ENCODE peak calls at places on chromosomes 16 and 17, in eight cellular contexts. One of them, this sample, is unnamed.
A peak's percentile ranks its signal among the peaks of the same experiment; 100 is the strongest.

GRCh38 chr16:88469615-88470395 is 16.7 kb downstream of the ZFPM1 start:
- DNase-seq in mucosa of descending colon: no peak
- DNase-seq in aorta: no peak
- DNase-seq in endothelial cell: no peak
- DNase-seq in dorsolateral prefrontal cortex: no peak
- DNase-seq in left ventricle myocardium superior: no peak
- DNase-seq in activated T-cell treated with anti-CD3 and anti-CD28 coated beads, Interleukin-2, amount 50 U/mL, for 72 hours: peak; percentile 27
- DNase-seq in progenitor cell of endocrine pancreas: no peak
- DNase-seq in this sample: no peak

GRCh38 chr17:64777413-64778101 is 115.5 kb upstream of the SMURF2 start:
- DNase-seq in dorsolateral prefrontal cortex: peak; percentile 43
- DNase-seq in progenitor cell of endocrine pancreas: no peak
- DNase-seq in aorta: no peak
- DNase-seq in left ventricle myocardium superior: peak; percentile 70
- DNase-seq in endothelial cell: no peak
- DNase-seq in mucosa of descending colon: peak; percentile 71
- DNase-seq in activated T-cell treated with anti-CD3 and anti-CD28 coated beads, Interleukin-2, amount 50 U/mL, for 72 hours: no peak
- DNase-seq in this sample: no peak

GRCh38 chr16:81259916-81260315 is 21.4 kb downstream of the BCO1 start:
- DNase-seq in left ventricle myocardium superior: no peak
- DNase-seq in mucosa of descending colon: no peak
- DNase-seq in endothelial cell: no peak
- DNase-seq in aorta: no peak
- DNase-seq in activated T-cell treated with anti-CD3 and anti-CD28 coated beads, Interleukin-2, amount 50 U/mL, for 72 hours: no peak
- DNase-seq in progenitor cell of endocrine pancreas: no peak
- DNase-seq in dorsolateral prefrontal cortex: no peak
- DNase-seq in this sample: no peak

GRCh38 chr16:5581963-5582362 is 484.4 kb upstream of the EEF2KMT start:
- DNase-seq in aorta: peak; percentile 48
- DNase-seq in dorsolateral prefrontal cortex: no peak
- DNase-seq in endothelial cell: no peak
- DNase-seq in activated T-cell treated with anti-CD3 and anti-CD28 coated beads, Interleukin-2, amount 50 U/mL, for 72 hours: no peak
- DNase-seq in progenitor cell of endocrine pancreas: no peak
- DNase-seq in mucosa of descending colon: no peak
- DNase-seq in left ventricle myocardium superior: no peak
- DNase-seq in this sample: no peak

GRCh38 chr17:78130439-78131101 is at the start of gene TMC8:
- DNase-seq in endothelial cell: no peak
- DNase-seq in activated T-cell treated with anti-CD3 and anti-CD28 coated beads, Interleukin-2, amount 50 U/mL, for 72 hours: peak; percentile 77
- DNase-seq in dorsolateral prefrontal cortex: no peak
- DNase-seq in mucosa of descending colon: peak; percentile 81
- DNase-seq in left ventricle myocardium superior: peak; percentile 53
- DNase-seq in aorta: no peak
- DNase-seq in progenitor cell of endocrine pancreas: no peak
- DNase-seq in this sample: no peak

GRCh38 chr17:50645748-50646682 is 11.3 kb downstream of the ABCC3 start:
- DNase-seq in progenitor cell of endocrine pancreas: no peak
- DNase-seq in activated T-cell treated with anti-CD3 and anti-CD28 coated beads, Interleukin-2, amount 50 U/mL, for 72 hours: no peak
- DNase-seq in aorta: peak; percentile 12
- DNase-seq in endothelial cell: no peak
- DNase-seq in mucosa of descending colon: peak; percentile 27
- DNase-seq in dorsolateral prefrontal cortex: no peak
- DNase-seq in left ventricle myocardium superior: peak; percentile 0
- DNase-seq in this sample: no peak

GRCh38 chr17:11331790-11332526 is 90.9 kb downstream of the SHISA6 start:
- DNase-seq in activated T-cell treated with anti-CD3 and anti-CD28 coated beads, Interleukin-2, amount 50 U/mL, for 72 hours: no peak
- DNase-seq in left ventricle myocardium superior: no peak
- DNase-seq in progenitor cell of endocrine pancreas: no peak
- DNase-seq in aorta: no peak
- DNase-seq in endothelial cell: no peak
- DNase-seq in mucosa of descending colon: no peak
- DNase-seq in dorsolateral prefrontal cortex: no peak
- DNase-seq in this sample: no peak

GRCh38 chr17:55496094-55496881 is 15.0 kb downstream of the SMIM36 start:
- DNase-seq in mucosa of descending colon: no peak
- DNase-seq in aorta: no peak
- DNase-seq in activated T-cell treated with anti-CD3 and anti-CD28 coated beads, Interleukin-2, amount 50 U/mL, for 72 hours: no peak
- DNase-seq in left ventricle myocardium superior: peak; percentile 50
- DNase-seq in endothelial cell: no peak
- DNase-seq in progenitor cell of endocrine pancreas: no peak
- DNase-seq in dorsolateral prefrontal cortex: no peak
- DNase-seq in this sample: no peak

GRCh38 chr17:80984749-80985148 is 6.9 kb upstream of the CHMP6 start:
- DNase-seq in aorta: no peak
- DNase-seq in left ventricle myocardium superior: no peak
- DNase-seq in endothelial cell: no peak
- DNase-seq in activated T-cell treated with anti-CD3 and anti-CD28 coated beads, Interleukin-2, amount 50 U/mL, for 72 hours: no peak
- DNase-seq in progenitor cell of endocrine pancreas: no peak
- DNase-seq in mucosa of descending colon: no peak
- DNase-seq in dorsolateral prefrontal cortex: no peak
- DNase-seq in this sample: peak; percentile 88

GRCh38 chr17:28950017-28950751 is 1.1 kb downstream of the PHF12 start:
- DNase-seq in mucosa of descending colon: peak; percentile 89
- DNase-seq in dorsolateral prefrontal cortex: no peak
- DNase-seq in left ventricle myocardium superior: peak; percentile 64
- DNase-seq in endothelial cell: peak; percentile 50
- DNase-seq in progenitor cell of endocrine pancreas: no peak
- DNase-seq in aorta: peak; percentile 84
- DNase-seq in activated T-cell treated with anti-CD3 and anti-CD28 coated beads, Interleukin-2, amount 50 U/mL, for 72 hours: peak; percentile 58
- DNase-seq in this sample: peak; percentile 55

GRCh38 chr17:40422990-40423611 is 5.4 kb upstream of the TOP2A start:
- DNase-seq in aorta: no peak
- DNase-seq in left ventricle myocardium superior: no peak
- DNase-seq in progenitor cell of endocrine pancreas: no peak
- DNase-seq in dorsolateral prefrontal cortex: no peak
- DNase-seq in endothelial cell: no peak
- DNase-seq in activated T-cell treated with anti-CD3 and anti-CD28 coated beads, Interleukin-2, amount 50 U/mL, for 72 hours: no peak
- DNase-seq in mucosa of descending colon: no peak
- DNase-seq in this sample: no peak

GRCh38 chr17:9223531-9223930 is 202.2 kb downstream of the NTN1 start:
- DNase-seq in activated T-cell treated with anti-CD3 and anti-CD28 coated beads, Interleukin-2, amount 50 U/mL, for 72 hours: no peak
- DNase-seq in left ventricle myocardium superior: no peak
- DNase-seq in endothelial cell: no peak
- DNase-seq in progenitor cell of endocrine pancreas: no peak
- DNase-seq in mucosa of descending colon: peak; percentile 12
- DNase-seq in dorsolateral prefrontal cortex: no peak
- DNase-seq in aorta: no peak
- DNase-seq in this sample: no peak

GRCh38 chr16:72945081-72945480 is 102.8 kb downstream of the ZFHX3 start:
- DNase-seq in progenitor cell of endocrine pancreas: no peak
- DNase-seq in mucosa of descending colon: no peak
- DNase-seq in aorta: peak; percentile 42
- DNase-seq in dorsolateral prefrontal cortex: no peak
- DNase-seq in left ventricle myocardium superior: no peak
- DNase-seq in activated T-cell treated with anti-CD3 and anti-CD28 coated beads, Interleukin-2, amount 50 U/mL, for 72 hours: no peak
- DNase-seq in endothelial cell: no peak
- DNase-seq in this sample: no peak

GRCh38 chr17:40224707-40225092 is 5.6 kb downstream of the WIPF2 start:
- DNase-seq in endothelial cell: no peak
- DNase-seq in dorsolateral prefrontal cortex: no peak
- DNase-seq in activated T-cell treated with anti-CD3 and anti-CD28 coated beads, Interleukin-2, amount 50 U/mL, for 72 hours: no peak
- DNase-seq in mucosa of descending colon: no peak
- DNase-seq in left ventricle myocardium superior: no peak
- DNase-seq in aorta: peak; percentile 17
- DNase-seq in progenitor cell of endocrine pancreas: no peak
- DNase-seq in this sample: no peak

GRCh38 chr17:76547183-76547641 is 7.4 kb downstream of the PRCD start:
- DNase-seq in dorsolateral prefrontal cortex: no peak
- DNase-seq in endothelial cell: peak; percentile 70
- DNase-seq in progenitor cell of endocrine pancreas: peak; percentile 48
- DNase-seq in aorta: no peak
- DNase-seq in left ventricle myocardium superior: peak; percentile 63
- DNase-seq in activated T-cell treated with anti-CD3 and anti-CD28 coated beads, Interleukin-2, amount 50 U/mL, for 72 hours: peak; percentile 61
- DNase-seq in mucosa of descending colon: no peak
- DNase-seq in this sample: no peak

GRCh38 chr17:14427914-14428639 is 127.2 kb downstream of the HS3ST3B1 start:
- DNase-seq in aorta: no peak
- DNase-seq in activated T-cell treated with anti-CD3 and anti-CD28 coated beads, Interleukin-2, amount 50 U/mL, for 72 hours: peak; percentile 53
- DNase-seq in endothelial cell: peak; percentile 8
- DNase-seq in progenitor cell of endocrine pancreas: no peak
- DNase-seq in left ventricle myocardium superior: no peak
- DNase-seq in mucosa of descending colon: no peak
- DNase-seq in dorsolateral prefrontal cortex: no peak
- DNase-seq in this sample: no peak

GRCh38 chr17:4542726-4543191 is 12.4 kb downstream of the MYBBP1A start:
- DNase-seq in activated T-cell treated with anti-CD3 and anti-CD28 coated beads, Interleukin-2, amount 50 U/mL, for 72 hours: no peak
- DNase-seq in mucosa of descending colon: no peak
- DNase-seq in endothelial cell: peak; percentile 14
- DNase-seq in aorta: no peak
- DNase-seq in progenitor cell of endocrine pancreas: no peak
- DNase-seq in dorsolateral prefrontal cortex: no peak
- DNase-seq in left ventricle myocardium superior: peak; percentile 21
- DNase-seq in this sample: no peak

GRCh38 chr16:54265558-54266213 is 20.9 kb downstream of the IRX3 start:
- DNase-seq in dorsolateral prefrontal cortex: no peak
- DNase-seq in aorta: no peak
- DNase-seq in activated T-cell treated with anti-CD3 and anti-CD28 coated beads, Interleukin-2, amount 50 U/mL, for 72 hours: no peak
- DNase-seq in endothelial cell: no peak
- DNase-seq in progenitor cell of endocrine pancreas: no peak
- DNase-seq in mucosa of descending colon: no peak
- DNase-seq in left ventricle myocardium superior: no peak
- DNase-seq in this sample: no peak

GRCh38 chr16:9094008-9094846 is 2.8 kb downstream of the HAPSTR1 start:
- DNase-seq in mucosa of descending colon: no peak
- DNase-seq in activated T-cell treated with anti-CD3 and anti-CD28 coated beads, Interleukin-2, amount 50 U/mL, for 72 hours: no peak
- DNase-seq in endothelial cell: no peak
- DNase-seq in progenitor cell of endocrine pancreas: no peak
- DNase-seq in aorta: no peak
- DNase-seq in dorsolateral prefrontal cortex: no peak
- DNase-seq in left ventricle myocardium superior: no peak
- DNase-seq in this sample: no peak

GRCh38 chr17:46772013-46772878 is 46.2 kb downstream of the WNT3 start:
- DNase-seq in mucosa of descending colon: no peak
- DNase-seq in activated T-cell treated with anti-CD3 and anti-CD28 coated beads, Interleukin-2, amount 50 U/mL, for 72 hours: no peak
- DNase-seq in dorsolateral prefrontal cortex: no peak
- DNase-seq in progenitor cell of endocrine pancreas: no peak
- DNase-seq in endothelial cell: no peak
- DNase-seq in left ventricle myocardium superior: peak; percentile 52
- DNase-seq in aorta: peak; percentile 82
- DNase-seq in this sample: no peak

GRCh38 chr17:76940293-76940692 is 72.1 kb downstream of the MGAT5B start:
- DNase-seq in dorsolateral prefrontal cortex: no peak
- DNase-seq in activated T-cell treated with anti-CD3 and anti-CD28 coated beads, Interleukin-2, amount 50 U/mL, for 72 hours: no peak
- DNase-seq in progenitor cell of endocrine pancreas: no peak
- DNase-seq in aorta: no peak
- DNase-seq in left ventricle myocardium superior: no peak
- DNase-seq in endothelial cell: no peak
- DNase-seq in mucosa of descending colon: no peak
- DNase-seq in this sample: no peak

GRCh38 chr17:28718317-28718672 is 627 bp upstream of the RAB34 start:
- DNase-seq in activated T-cell treated with anti-CD3 and anti-CD28 coated beads, Interleukin-2, amount 50 U/mL, for 72 hours: no peak
- DNase-seq in left ventricle myocardium superior: no peak
- DNase-seq in endothelial cell: no peak
- DNase-seq in aorta: no peak
- DNase-seq in mucosa of descending colon: no peak
- DNase-seq in dorsolateral prefrontal cortex: no peak
- DNase-seq in progenitor cell of endocrine pancreas: peak; percentile 27
- DNase-seq in this sample: no peak

GRCh38 chr17:7083592-7083991 is 3.5 kb upstream of the CLEC10A start:
- DNase-seq in mucosa of descending colon: no peak
- DNase-seq in dorsolateral prefrontal cortex: no peak
- DNase-seq in progenitor cell of endocrine pancreas: no peak
- DNase-seq in endothelial cell: no peak
- DNase-seq in left ventricle myocardium superior: no peak
- DNase-seq in aorta: peak; percentile 15
- DNase-seq in activated T-cell treated with anti-CD3 and anti-CD28 coated beads, Interleukin-2, amount 50 U/mL, for 72 hours: no peak
- DNase-seq in this sample: no peak

GRCh38 chr17:3979276-3979583 is 15.0 kb upstream of the ATP2A3 start:
- DNase-seq in mucosa of descending colon: peak; percentile 32
- DNase-seq in activated T-cell treated with anti-CD3 and anti-CD28 coated beads, Interleukin-2, amount 50 U/mL, for 72 hours: no peak
- DNase-seq in endothelial cell: no peak
- DNase-seq in progenitor cell of endocrine pancreas: no peak
- DNase-seq in dorsolateral prefrontal cortex: no peak
- DNase-seq in left ventricle myocardium superior: peak; percentile 13
- DNase-seq in aorta: peak; percentile 40
- DNase-seq in this sample: no peak

GRCh38 chr17:59367657-59368045 is 36.2 kb downstream of the YPEL2 start:
- DNase-seq in activated T-cell treated with anti-CD3 and anti-CD28 coated beads, Interleukin-2, amount 50 U/mL, for 72 hours: no peak
- DNase-seq in endothelial cell: no peak
- DNase-seq in progenitor cell of endocrine pancreas: no peak
- DNase-seq in aorta: no peak
- DNase-seq in left ventricle myocardium superior: no peak
- DNase-seq in mucosa of descending colon: no peak
- DNase-seq in dorsolateral prefrontal cortex: no peak
- DNase-seq in this sample: no peak

GRCh38 chr16:68311316-68311620 is 449 bp downstream of the PRMT7 start:
- DNase-seq in activated T-cell treated with anti-CD3 and anti-CD28 coated beads, Interleukin-2, amount 50 U/mL, for 72 hours: peak; percentile 64
- DNase-seq in progenitor cell of endocrine pancreas: no peak
- DNase-seq in endothelial cell: no peak
- DNase-seq in left ventricle myocardium superior: no peak
- DNase-seq in aorta: no peak
- DNase-seq in dorsolateral prefrontal cortex: no peak
- DNase-seq in mucosa of descending colon: no peak
- DNase-seq in this sample: no peak

GRCh38 chr16:69406780-69407331 is 17.6 kb upstream of the CYB5B start:
- DNase-seq in activated T-cell treated with anti-CD3 and anti-CD28 coated beads, Interleukin-2, amount 50 U/mL, for 72 hours: no peak
- DNase-seq in endothelial cell: no peak
- DNase-seq in mucosa of descending colon: no peak
- DNase-seq in progenitor cell of endocrine pancreas: no peak
- DNase-seq in aorta: no peak
- DNase-seq in dorsolateral prefrontal cortex: no peak
- DNase-seq in left ventricle myocardium superior: no peak
- DNase-seq in this sample: no peak

GRCh38 chr17:50311112-50311460 is 34.8 kb upstream of the XYLT2 start:
- DNase-seq in dorsolateral prefrontal cortex: no peak
- DNase-seq in aorta: no peak
- DNase-seq in left ventricle myocardium superior: no peak
- DNase-seq in activated T-cell treated with anti-CD3 and anti-CD28 coated beads, Interleukin-2, amount 50 U/mL, for 72 hours: peak; percentile 33
- DNase-seq in endothelial cell: no peak
- DNase-seq in mucosa of descending colon: no peak
- DNase-seq in progenitor cell of endocrine pancreas: no peak
- DNase-seq in this sample: no peak

GRCh38 chr17:67105213-67105612 is 60.9 kb downstream of the CACNG1 start:
- DNase-seq in left ventricle myocardium superior: no peak
- DNase-seq in dorsolateral prefrontal cortex: no peak
- DNase-seq in mucosa of descending colon: no peak
- DNase-seq in endothelial cell: no peak
- DNase-seq in aorta: no peak
- DNase-seq in activated T-cell treated with anti-CD3 and anti-CD28 coated beads, Interleukin-2, amount 50 U/mL, for 72 hours: no peak
- DNase-seq in progenitor cell of endocrine pancreas: no peak
- DNase-seq in this sample: no peak

GRCh38 chr16:90047714-90048346 is 28.6 kb upstream of the DBNDD1 start:
- DNase-seq in progenitor cell of endocrine pancreas: no peak
- DNase-seq in left ventricle myocardium superior: no peak
- DNase-seq in dorsolateral prefrontal cortex: no peak
- DNase-seq in activated T-cell treated with anti-CD3 and anti-CD28 coated beads, Interleukin-2, amount 50 U/mL, for 72 hours: no peak
- DNase-seq in mucosa of descending colon: no peak
- DNase-seq in endothelial cell: no peak
- DNase-seq in aorta: peak; percentile 68
- DNase-seq in this sample: no peak

GRCh38 chr16:31527617-31528287 is at the start of gene AHSP:
- DNase-seq in activated T-cell treated with anti-CD3 and anti-CD28 coated beads, Interleukin-2, amount 50 U/mL, for 72 hours: no peak
- DNase-seq in left ventricle myocardium superior: no peak
- DNase-seq in dorsolateral prefrontal cortex: no peak
- DNase-seq in mucosa of descending colon: no peak
- DNase-seq in progenitor cell of endocrine pancreas: no peak
- DNase-seq in aorta: no peak
- DNase-seq in endothelial cell: no peak
- DNase-seq in this sample: no peak

GRCh38 chr16:72996291-72997062 is 51.5 kb downstream of the ZFHX3 start:
- DNase-seq in left ventricle myocardium superior: no peak
- DNase-seq in dorsolateral prefrontal cortex: no peak
- DNase-seq in activated T-cell treated with anti-CD3 and anti-CD28 coated beads, Interleukin-2, amount 50 U/mL, for 72 hours: no peak
- DNase-seq in aorta: no peak
- DNase-seq in progenitor cell of endocrine pancreas: no peak
- DNase-seq in endothelial cell: no peak
- DNase-seq in mucosa of descending colon: no peak
- DNase-seq in this sample: no peak

GRCh38 chr17:3894927-3895343 is 2.1 kb upstream of the CAMKK1 start:
- DNase-seq in left ventricle myocardium superior: no peak
- DNase-seq in dorsolateral prefrontal cortex: no peak
- DNase-seq in aorta: no peak
- DNase-seq in progenitor cell of endocrine pancreas: no peak
- DNase-seq in endothelial cell: no peak
- DNase-seq in mucosa of descending colon: no peak
- DNase-seq in activated T-cell treated with anti-CD3 and anti-CD28 coated beads, Interleukin-2, amount 50 U/mL, for 72 hours: no peak
- DNase-seq in this sample: no peak

GRCh38 chr16:81158964-81159363 is 62.8 kb upstream of the GCSH start:
- DNase-seq in progenitor cell of endocrine pancreas: no peak
- DNase-seq in mucosa of descending colon: no peak
- DNase-seq in left ventricle myocardium superior: no peak
- DNase-seq in activated T-cell treated with anti-CD3 and anti-CD28 coated beads, Interleukin-2, amount 50 U/mL, for 72 hours: no peak
- DNase-seq in endothelial cell: no peak
- DNase-seq in dorsolateral prefrontal cortex: no peak
- DNase-seq in aorta: no peak
- DNase-seq in this sample: no peak

This sample was measured in 8988T.